ENCODE peak calls at places on chromosomes 16 and 17, in nine cellular contexts. W, X, S, P, E, B, M, I and F are unnamed samples.

GRCh38 chr17:64920026-64920418 is 744 bp upstream of the LRRC37A3 start:
- DNase-seq in W (no peak), X (no peak), S (no peak), P (no peak), E (no peak), B (no peak), M (peak), I (peak), F (no peak)

GRCh38 chr17:78644971-78645370 is 67.8 kb upstream of the DNAH17 start:
- DNase-seq in W (no peak), X (no peak), S (no peak), P (no peak), E (no peak), B (peak), M (no peak), I (no peak), F (no peak)

GRCh38 chr16:88020513-88020885 is 69.3 kb downstream of the BANP start:
- DNase-seq in W (no peak), X (no peak), S (no peak), P (no peak), E (no peak), B (no peak), M (no peak), I (no peak), F (no peak)

GRCh38 chr17:79945591-79946255 is 89.9 kb downstream of the TBC1D16 start:
- DNase-seq in W (no peak), X (no peak), S (no peak), P (no peak), E (no peak), B (peak), M (no peak), I (no peak), F (no peak)

GRCh38 chr17:29089601-29090044 is 46.7 kb downstream of the PIPOX start:
- DNase-seq in W (no peak), X (no peak), S (no peak), P (no peak), E (no peak), B (no peak), M (no peak), I (no peak), F (no peak)

GRCh38 chr16:24508614-24509013 is 30.8 kb upstream of the RBBP6 start:
- DNase-seq in W (no peak), X (no peak), S (no peak), P (no peak), E (no peak), B (no peak), M (no peak), I (no peak), F (no peak)

GRCh38 chr16:29710227-29711219 is 31.5 kb downstream of the QPRT start:
- DNase-seq in W (peak), X (no peak), S (peak), P (peak), E (peak), B (peak), M (peak), I (peak), F (peak)

GRCh38 chr16:79422061-79422460 is 178.5 kb downstream of the MAF start:
- DNase-seq in W (no peak), X (no peak), S (no peak), P (no peak), E (no peak), B (no peak), M (no peak), I (no peak), F (no peak)

GRCh38 chr17:42133461-42134041 is 10.9 kb downstream of the HSPB9 start:
- DNase-seq in W (no peak), X (no peak), S (no peak), P (no peak), E (no peak), B (no peak), M (no peak), I (no peak), F (no peak)

GRCh38 chr17:40559016-40559853 is 6.0 kb downstream of the CCR7 start:
- DNase-seq in W (no peak), X (no peak), S (no peak), P (no peak), E (no peak), B (no peak), M (no peak), I (no peak), F (no peak)

GRCh38 chr17:42421479-42422332 is 1.4 kb downstream of the CAVIN1 start:
- DNase-seq in W (peak), X (no peak), S (no peak), P (no peak), E (no peak), B (peak), M (peak), I (no peak), F (no peak)

GRCh38 chr17:48494335-48494734 is 36.5 kb downstream of the HOXB1 start:
- DNase-seq in W (no peak), X (no peak), S (no peak), P (no peak), E (no peak), B (no peak), M (no peak), I (no peak), F (no peak)

GRCh38 chr16:57562669-57563486 is 20.4 kb downstream of the ADGRG5 start:
- DNase-seq in W (peak), X (no peak), S (no peak), P (no peak), E (no peak), B (no peak), M (no peak), I (no peak), F (no peak)

GRCh38 chr16:31331141-31331764 is 23.7 kb upstream of the ITGAX start:
- DNase-seq in W (no peak), X (no peak), S (no peak), P (no peak), E (no peak), B (no peak), M (peak), I (no peak), F (no peak)

GRCh38 chr16:88923450-88923849 is 53.6 kb downstream of the CBFA2T3 start:
- DNase-seq in W (no peak), X (no peak), S (no peak), P (no peak), E (no peak), B (no peak), M (no peak), I (no peak), F (no peak)

GRCh38 chr16:88353232-88353631 is 29.5 kb upstream of the ZNF469 start:
- DNase-seq in W (no peak), X (no peak), S (no peak), P (no peak), E (no peak), B (no peak), M (no peak), I (no peak), F (no peak)

GRCh38 chr16:83971165-83972130 is 3.4 kb downstream of the NECAB2 start:
- DNase-seq in W (no peak), X (no peak), S (no peak), P (no peak), E (no peak), B (no peak), M (no peak), I (no peak), F (no peak)

GRCh38 chr17:80820331-80820730 is 171.3 kb upstream of the CHMP6 start:
- DNase-seq in W (no peak), X (no peak), S (no peak), P (no peak), E (no peak), B (no peak), M (no peak), I (no peak), F (no peak)

GRCh38 chr16:27689711-27690110 is 139.8 kb downstream of the KATNIP start:
- DNase-seq in W (no peak), X (no peak), S (no peak), P (no peak), E (no peak), B (no peak), M (no peak), I (no peak), F (no peak)

GRCh38 chr16:23420011-23420410 is 33.0 kb downstream of the COG7 start:
- DNase-seq in W (no peak), X (no peak), S (no peak), P (no peak), E (no peak), B (no peak), M (no peak), I (no peak), F (no peak)

GRCh38 chr17:15649861-15650391 is 30.4 kb upstream of the FBXW10B start:
- DNase-seq in W (peak), X (no peak), S (peak), P (peak), E (peak), B (no peak), M (no peak), I (no peak), F (no peak)

GRCh38 chr16:2023098-2023925 is 3.4 kb upstream of the NHERF2 start:
- DNase-seq in W (peak), X (peak), S (peak), P (peak), E (peak), B (peak), M (peak), I (peak), F (peak)

GRCh38 chr16:87380875-87381274 is 2.7 kb downstream of the FBXO31 start:
- DNase-seq in W (no peak), X (peak), S (no peak), P (no peak), E (no peak), B (no peak), M (no peak), I (peak), F (no peak)

GRCh38 chr16:34803683-34804416 is 1344.4 kb downstream of the TP53TG3F start:
- DNase-seq in W (no peak), X (no peak), S (no peak), P (no peak), E (no peak), B (peak), M (no peak), I (no peak), F (no peak)

GRCh38 chr17:38761612-38762011 is 9.1 kb downstream of the PSMB3 start:
- DNase-seq in W (peak), X (no peak), S (peak), P (peak), E (no peak), B (peak), M (peak), I (peak), F (peak)

GRCh38 chr17:41894791-41895331 is 23.9 kb downstream of the ACLY start:
- DNase-seq in W (no peak), X (no peak), S (no peak), P (no peak), E (no peak), B (peak), M (no peak), I (no peak), F (no peak)

GRCh38 chr17:67116045-67116575 is 71.8 kb downstream of the CACNG1 start:
- DNase-seq in W (no peak), X (no peak), S (no peak), P (no peak), E (no peak), B (no peak), M (no peak), I (no peak), F (no peak)

GRCh38 chr17:28575126-28575795 is 1.4 kb downstream of the ALDOC start:
- DNase-seq in W (no peak), X (no peak), S (no peak), P (no peak), E (no peak), B (peak), M (peak), I (no peak), F (no peak)

GRCh38 chr17:48547839-48548686 is 3.2 kb upstream of the HOXB2 start:
- DNase-seq in W (peak), X (no peak), S (no peak), P (no peak), E (no peak), B (no peak), M (peak), I (no peak), F (no peak)

GRCh38 chr16:3012828-3013420 is at the start of gene CLDN9:
- DNase-seq in W (no peak), X (no peak), S (no peak), P (no peak), E (no peak), B (no peak), M (peak), I (no peak), F (no peak)

GRCh38 chr16:53105565-53105964 is 50.8 kb downstream of the CHD9 start:
- DNase-seq in W (no peak), X (no peak), S (no peak), P (no peak), E (no peak), B (no peak), M (no peak), I (no peak), F (no peak)

GRCh38 chr17:12637015-12637414 is 28.7 kb upstream of the MYOCD start:
- DNase-seq in W (no peak), X (no peak), S (peak), P (no peak), E (peak), B (no peak), M (no peak), I (no peak), F (no peak)

GRCh38 chr17:74978240-74978639 is 5.7 kb upstream of the HID1 start:
- DNase-seq in W (no peak), X (no peak), S (no peak), P (no peak), E (no peak), B (no peak), M (no peak), I (no peak), F (no peak)

GRCh38 chr17:74986206-74986576 is 1.2 kb upstream of the CDR2L start:
- DNase-seq in W (no peak), X (no peak), S (no peak), P (no peak), E (no peak), B (no peak), M (no peak), I (no peak), F (no peak)

GRCh38 chr17:74979408-74980146 is 7.0 kb upstream of the HID1 start:
- DNase-seq in W (peak), X (no peak), S (no peak), P (no peak), E (no peak), B (no peak), M (no peak), I (no peak), F (no peak)

GRCh38 chr17:74981318-74981978 is 6.0 kb upstream of the CDR2L start:
- DNase-seq in W (no peak), X (no peak), S (no peak), P (no peak), E (no peak), B (no peak), M (no peak), I (no peak), F (no peak)

DNA sequence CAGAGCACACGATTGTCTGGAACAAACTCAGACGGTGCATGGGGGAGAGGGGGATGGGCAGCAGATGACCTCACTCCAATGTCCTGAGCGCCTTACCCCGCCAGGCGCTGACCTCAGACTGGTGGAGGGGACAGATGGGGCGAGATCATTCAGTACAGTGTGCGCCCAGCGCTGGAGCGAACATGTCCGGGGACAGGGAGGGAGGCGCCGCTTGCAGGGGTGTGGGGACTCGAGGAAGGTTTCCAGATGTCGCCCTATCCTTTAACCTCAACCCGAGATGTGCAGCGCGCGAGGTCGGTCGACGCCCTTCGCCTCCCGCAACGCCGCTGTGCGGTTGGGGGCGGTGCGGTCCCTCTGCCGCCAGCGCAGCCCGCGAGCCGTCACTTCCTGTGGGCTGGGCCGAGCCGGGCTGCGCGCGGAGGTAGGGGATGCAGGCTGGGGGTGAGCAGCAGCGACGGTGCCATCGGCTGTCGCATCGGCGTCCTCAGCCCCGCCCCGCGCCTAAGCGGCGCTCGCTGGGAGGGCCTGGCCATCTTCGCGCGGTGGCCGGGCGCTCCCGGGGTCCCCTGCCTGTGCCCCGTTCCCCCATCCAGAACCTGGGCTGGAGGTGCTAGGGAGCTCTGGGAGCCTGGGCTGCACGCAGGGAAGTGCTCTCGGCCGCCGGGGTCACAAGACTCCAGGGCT is 5.3 kb upstream of the CDR2L start:
- DNase-seq in W (peak), X (no peak), S (peak), P (peak), E (no peak), B (peak), M (peak), I (peak), F (no peak)
- TF ChIP-seq REST in W (peak), X (no peak), S (no peak), P (no peak), E (no peak), B (no peak), M (no peak), I (peak), F (no peak)

GRCh38 chr16:85445779-85446222 is 167.3 kb upstream of the GSE1 start:
- DNase-seq in W (no peak), X (no peak), S (no peak), P (no peak), E (no peak), B (peak), M (no peak), I (no peak), F (no peak)

GRCh38 chr16:85448557-85449194 is 164.4 kb upstream of the GSE1 start:
- DNase-seq in W (no peak), X (no peak), S (no peak), P (no peak), E (no peak), B (peak), M (no peak), I (peak), F (peak)

GRCh38 chr16:85449195-85449884 is 163.8 kb upstream of the GSE1 start:
- DNase-seq in W (no peak), X (no peak), S (no peak), P (no peak), E (no peak), B (no peak), M (no peak), I (peak), F (no peak)

GRCh38 chr16:85446846-85447656 is 166.1 kb upstream of the GSE1 start:
- DNase-seq in W (no peak), X (peak), S (no peak), P (no peak), E (no peak), B (no peak), M (no peak), I (no peak), F (no peak)

DNA sequence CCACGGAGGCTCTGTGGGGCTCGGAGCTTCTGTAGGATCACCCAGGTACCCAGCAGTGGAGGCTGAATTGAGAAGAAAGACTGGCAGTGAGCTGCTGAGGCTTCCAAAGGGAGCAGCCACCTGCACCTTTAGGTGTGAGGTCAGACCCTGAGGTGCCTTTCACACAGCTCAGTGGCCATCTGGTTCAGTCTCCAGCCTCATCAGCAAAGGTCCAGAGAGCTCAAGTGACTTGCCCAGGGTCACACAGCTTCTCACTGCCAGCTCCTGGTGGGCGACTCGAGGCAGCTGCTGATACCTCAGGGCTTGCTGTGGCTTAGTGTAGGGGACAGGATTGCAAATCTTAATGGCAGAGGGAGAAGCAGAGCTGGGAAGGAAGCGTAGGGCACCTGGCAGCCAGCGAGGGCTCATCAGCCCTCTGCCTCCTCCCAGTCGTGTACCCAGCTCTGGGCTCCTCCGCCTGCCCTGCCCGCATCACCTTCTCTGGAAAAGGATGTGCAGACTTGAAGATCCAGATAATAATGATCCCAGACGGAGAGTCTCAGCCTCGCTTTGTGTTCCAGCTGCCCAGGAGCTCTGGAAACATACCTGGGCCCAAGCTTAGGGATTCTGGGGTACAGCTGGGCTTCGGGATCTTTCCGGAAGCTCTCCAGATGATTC is 165.3 kb upstream of the GSE1 start:
- DNase-seq in W (no peak), X (no peak), S (no peak), P (no peak), E (no peak), B (no peak), M (no peak), I (no peak), F (no peak)
- H3K27ac ChIP-seq in W (no peak), X (no peak), S (no peak), P (no peak), E (no peak), B (peak), M (no peak), I (no peak), F (no peak)

DNA sequence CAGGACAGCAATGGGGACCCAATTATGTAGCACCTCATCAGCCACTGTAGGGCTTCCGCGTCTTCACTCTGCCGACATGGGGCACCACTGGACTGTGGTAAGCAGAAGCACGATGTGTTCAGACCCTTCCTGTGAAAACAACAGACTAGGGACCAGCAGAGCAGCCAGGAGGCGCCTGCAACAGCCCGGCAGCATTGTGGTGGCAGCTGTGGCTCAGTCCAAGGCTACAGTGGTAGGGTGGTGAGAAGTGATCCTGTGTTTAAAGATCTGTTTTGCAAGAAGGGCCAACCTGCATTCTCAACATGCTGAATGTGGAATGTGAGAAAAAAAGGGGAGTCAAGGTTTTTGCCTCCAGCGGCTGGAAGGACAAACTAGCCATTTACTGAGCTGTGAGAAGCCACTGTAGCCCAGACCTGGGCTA is 80.8 kb downstream of the GAS7 start:
- DNase-seq in W (no peak), X (peak), S (no peak), P (no peak), E (no peak), B (no peak), M (peak), I (peak), F (peak)
- TF ChIP-seq REST in W (no peak), X (no peak), S (no peak), P (no peak), E (no peak), B (no peak), M (no peak), I (no peak), F (no peak)

DNA sequence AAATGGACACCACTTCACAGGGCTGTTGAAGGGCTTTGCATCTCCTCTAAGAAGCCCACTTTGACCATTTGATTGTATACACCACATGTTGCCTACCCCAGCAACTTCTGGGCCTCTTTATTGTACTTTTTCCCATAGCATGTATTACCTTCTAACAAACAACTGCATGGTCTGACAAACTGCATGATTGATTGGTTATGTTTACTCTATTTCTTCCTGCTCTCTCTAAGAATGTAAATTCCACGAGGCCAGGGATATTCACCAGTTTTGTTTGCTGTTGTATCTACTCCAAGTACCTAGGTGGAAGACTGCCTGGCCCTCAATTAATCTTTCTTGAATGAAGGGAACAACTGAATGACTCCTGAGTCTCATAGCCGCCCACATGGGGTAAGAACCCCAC is 22.2 kb upstream of the BBS2 start:
- DNase-seq in W (no peak), X (no peak), S (no peak), P (no peak), E (no peak), B (no peak), M (no peak), I (no peak), F (no peak)
- H3K27ac ChIP-seq in W (no peak), X (no peak), S (no peak), P (no peak), E (no peak), B (no peak), M (no peak), I (no peak), F (no peak)